ENCODE peak calls at places on chromosomes 16 and 17, in five cellular contexts. M, L, Y, O and C are unnamed samples.

GRCh38 chr17:27473748-27474609 is 17.7 kb downstream of the KSR1 start:
- DNase-seq in L (peak; percentile 96), M (peak; percentile 96), O (no peak), Y (no peak), C (peak; percentile 74)

GRCh38 chr16:22624038-22624656 is 113.5 kb downstream of the NPIPB5 start:
- DNase-seq in M (no peak), L (no peak), Y (no peak), O (no peak), C (no peak)

GRCh38 chr17:74296548-74296936 is 22.5 kb downstream of the DNAI2 start:
- DNase-seq in L (peak; percentile 88), Y (peak; percentile 65), O (peak; percentile 74), M (peak; percentile 96), C (peak; percentile 72)

GRCh38 chr16:79768594-79768993 is 168.1 kb upstream of the MAF start:
- DNase-seq in L (peak; percentile 38), O (no peak), Y (no peak), M (no peak), C (no peak)

GRCh38 chr17:43917348-43918025 is 10.2 kb upstream of the MPP2 start:
- DNase-seq in Y (no peak), O (no peak), M (peak; percentile 65), L (peak; percentile 54), C (peak; percentile 70)

GRCh38 chr17:6104956-6105355 is 34.8 kb downstream of the WSCD1 start:
- DNase-seq in M (no peak), L (no peak), Y (no peak), O (no peak), C (no peak)

GRCh38 chr17:67605259-67605912 is 112.3 kb upstream of the NOL11 start:
- DNase-seq in L (no peak), O (peak; percentile 75), Y (no peak), M (no peak), C (peak; percentile 38)

GRCh38 chr17:3818786-3819185 is 17.8 kb upstream of the ITGAE start:
- DNase-seq in O (no peak), M (no peak), Y (peak; percentile 29), L (no peak), C (no peak)

GRCh38 chr17:63402808-63403207 is 43.3 kb downstream of the CYB561 start:
- DNase-seq in M (no peak), O (no peak), L (no peak), Y (no peak), C (no peak)

GRCh38 chr17:44204453-44204882 is 4.8 kb upstream of the ATXN7L3 start:
- DNase-seq in Y (no peak), L (no peak), M (peak; percentile 80), O (no peak), C (no peak)

GRCh38 chr17:59558953-59559352 is 6.5 kb upstream of the DHX40 start:
- DNase-seq in Y (peak; percentile 17), O (no peak), L (no peak), M (no peak), C (no peak)

GRCh38 chr17:16987001-16987829 is 15.3 kb upstream of the TNFRSF13B start:
- DNase-seq in M (no peak), L (no peak), O (no peak), Y (no peak), C (no peak)

GRCh38 chr17:43483674-43484551 is at the start of gene DHX8:
- DNase-seq in L (peak; percentile 98), O (peak; percentile 99), Y (peak; percentile 100), M (peak; percentile 97), C (peak; percentile 99)

GRCh38 chr16:24539850-24540484 is 601 bp downstream of the RBBP6 start:
- DNase-seq in Y (no peak), M (peak; percentile 58), L (peak; percentile 67), O (peak; percentile 76), C (peak; percentile 79)

GRCh38 chr17:80254396-80255241 is 6.0 kb upstream of the RNF213 start:
- DNase-seq in Y (peak; percentile 88), O (no peak), L (peak; percentile 96), M (peak; percentile 93), C (peak; percentile 70)

GRCh38 chr16:58678716-58679115 is 5.9 kb downstream of the SLC38A7 start:
- DNase-seq in Y (no peak), L (peak; percentile 78), O (no peak), M (no peak), C (no peak)

GRCh38 chr16:89923640-89924297 is 627 bp downstream of the TUBB3 start:
- DNase-seq in M (no peak), L (no peak), O (peak; percentile 46), Y (peak; percentile 56), C (no peak)

GRCh38 chr17:55433629-55434422 is 12.2 kb upstream of the MMD start:
- DNase-seq in O (no peak), M (no peak), L (no peak), Y (peak; percentile 99), C (no peak)

GRCh38 chr17:29154516-29155234 is 25.5 kb downstream of the MYO18A start:
- DNase-seq in Y (no peak), O (no peak), M (no peak), L (no peak), C (peak; percentile 54)

GRCh38 chr17:56801506-56802178 is 32.1 kb downstream of the C17orf67 start:
- DNase-seq in M (no peak), L (no peak), Y (no peak), O (no peak), C (no peak)

GRCh38 chr17:59328534-59329095 is 2.8 kb upstream of the YPEL2 start:
- DNase-seq in M (no peak), L (no peak), O (no peak), Y (no peak), C (no peak)

GRCh38 chr17:17725853-17726720 is 44.8 kb downstream of the RAI1 start:
- DNase-seq in M (no peak), L (no peak), O (no peak), Y (no peak), C (no peak)

GRCh38 chr17:80242505-80242904 is 18.1 kb upstream of the RNF213 start:
- DNase-seq in L (no peak), Y (no peak), O (no peak), M (no peak), C (peak; percentile 25)

GRCh38 chr16:4263504-4264436 is 9.1 kb downstream of the TFAP4 start:
- DNase-seq in M (peak; percentile 89), L (no peak), O (peak; percentile 95), Y (peak; percentile 47), C (peak; percentile 76)

GRCh38 chr16:83898463-83899271 is at the start of gene MLYCD:
- DNase-seq in O (peak; percentile 92), Y (peak; percentile 76), L (peak; percentile 89), M (peak; percentile 87), C (peak; percentile 92)

GRCh38 chr17:35257080-35257701 is 14.3 kb downstream of the SLFN5 start:
- DNase-seq in L (peak; percentile 77), O (no peak), M (no peak), Y (peak; percentile 7), C (no peak)

DNA sequence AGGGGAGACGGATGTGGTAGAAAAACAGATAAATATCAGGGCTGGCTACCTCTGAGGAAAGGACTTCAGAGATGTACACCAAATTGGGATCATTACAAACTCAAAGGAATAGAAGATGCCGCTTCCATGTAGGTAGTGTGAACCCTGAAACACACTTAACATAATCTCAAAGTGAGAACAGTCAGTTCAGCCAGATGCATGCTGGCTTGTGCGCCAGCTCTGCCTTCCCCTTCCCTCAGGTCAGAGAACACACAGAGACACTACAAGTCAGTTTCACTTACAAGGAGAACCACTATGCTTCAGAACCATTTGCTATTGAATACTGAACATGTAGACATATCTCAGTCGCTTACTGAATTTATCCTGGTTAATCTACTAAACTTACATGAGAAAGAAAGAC is 176.0 kb upstream of the AXIN2 start:
- DNase-seq in Y (no peak), M (no peak), L (no peak), O (no peak), C (no peak)
- TF ChIP-seq POLR2A in Y (no peak), M (no peak), L (no peak), O (no peak), C (no peak)

DNA sequence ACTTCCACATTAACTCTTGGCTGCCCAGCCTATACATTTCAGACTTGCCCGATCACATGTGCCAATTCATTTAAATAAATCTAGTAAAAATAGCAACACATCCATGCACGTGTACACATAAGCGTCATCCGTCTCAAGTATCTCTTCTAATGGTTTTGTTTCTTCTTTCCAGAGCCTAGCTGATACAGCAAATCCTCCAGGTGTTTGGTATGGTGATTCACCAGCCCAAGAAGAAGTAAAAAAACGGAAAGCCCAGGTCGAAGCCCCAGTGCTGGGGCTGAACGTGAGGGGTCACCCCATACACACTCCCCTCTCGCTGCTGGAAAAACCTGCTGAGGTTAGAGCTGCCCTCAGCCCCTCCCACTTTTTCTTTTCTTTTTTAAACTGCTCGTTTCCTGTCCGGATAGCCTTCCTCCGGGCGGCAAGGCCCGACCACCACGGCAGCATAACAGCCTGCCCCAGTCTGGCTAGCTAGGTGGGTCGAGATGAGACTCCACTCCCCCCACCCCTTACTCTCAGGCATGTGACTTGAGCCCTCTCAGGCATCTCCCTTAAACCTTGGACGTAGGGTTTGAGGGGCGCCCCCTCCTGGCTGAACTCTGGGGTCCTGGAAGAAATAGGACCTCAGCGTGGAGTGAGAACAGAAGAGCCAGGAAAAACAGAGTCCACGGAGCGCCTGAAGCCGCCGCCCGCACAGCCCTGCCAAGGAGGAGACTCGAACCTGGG is 13.9 kb upstream of the OR1F1 start:
- DNase-seq in L (no peak), Y (peak; percentile 65), M (peak; percentile 87), O (no peak), C (no peak)
- H3K4me3 ChIP-seq in L (no peak overlapping the region), Y (peak overlapping the region; percentile 71), M (peak overlapping the region; percentile 51), O (no peak overlapping the region), C (no peak overlapping the region)

GRCh38 chr16:12485425-12485824 is 318.3 kb downstream of the CPPED1 start:
- DNase-seq in M (no peak), O (no peak), Y (no peak), L (no peak), C (no peak)

GRCh38 chr16:12486386-12486785 is 317.3 kb downstream of the CPPED1 start:
- DNase-seq in L (no peak), O (no peak), Y (no peak), M (no peak), C (no peak)

GRCh38 chr16:12489362-12489761 is 314.3 kb downstream of the CPPED1 start:
- DNase-seq in Y (no peak), L (no peak), M (no peak), O (no peak), C (no peak)

GRCh38 chr16:12484987-12485386 is 318.7 kb downstream of the CPPED1 start:
- DNase-seq in Y (no peak), M (no peak), O (no peak), L (peak; percentile 95), C (no peak)

GRCh38 chr16:12488371-12488770 is 315.3 kb downstream of the CPPED1 start:
- DNase-seq in Y (no peak), O (no peak), M (no peak), L (no peak), C (no peak)
- H3K27ac ChIP-seq in Y (no peak overlapping the region), O (no peak overlapping the region), M (no peak overlapping the region), L (no peak overlapping the region), C (no peak overlapping the region)

DNA sequence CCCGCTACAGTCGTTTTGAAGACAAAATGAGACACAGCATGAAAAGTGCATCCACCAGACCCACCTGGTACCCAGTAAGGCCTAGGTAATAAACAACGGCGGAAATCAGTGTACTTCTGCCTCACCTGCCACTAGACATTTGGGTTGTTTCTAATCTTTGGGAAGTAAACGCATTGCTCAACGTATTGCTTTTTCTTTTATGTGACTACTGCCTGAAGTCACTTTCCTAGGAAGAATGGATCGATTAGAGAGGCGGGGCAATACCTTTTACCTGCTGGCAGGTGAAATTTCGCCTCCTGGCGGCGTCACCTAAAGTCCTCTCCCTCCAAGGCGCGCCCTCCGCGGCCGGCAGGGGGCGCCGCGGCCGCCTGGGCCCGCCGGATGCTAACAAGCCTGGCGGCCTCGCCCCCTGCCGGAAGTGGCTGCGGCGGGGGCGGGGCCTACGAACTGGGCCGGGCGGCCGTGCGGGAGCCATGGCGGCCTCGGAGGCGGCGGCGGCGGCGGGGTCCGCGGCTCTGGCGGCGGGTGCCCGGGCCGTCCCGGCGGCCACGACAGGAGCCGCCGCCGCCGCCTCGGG is at the start of gene ATMIN:
- DNase-seq in O (peak; percentile 88), L (peak; percentile 89), M (peak; percentile 94), Y (peak; percentile 83), C (peak; percentile 93)
- TF ChIP-seq POLR2A in O (peak; percentile 23), L (peak; percentile 90), M (no peak), Y (no peak), C (peak; percentile 54)

GRCh38 chr16:55508271-55508921 is 476 bp upstream of the LPCAT2 start:
- DNase-seq in L (no peak), O (no peak), M (no peak), Y (no peak), C (no peak)
- H3K4me3 ChIP-seq in L (no peak overlapping the region), O (peak overlapping the region; percentile 68), M (peak overlapping the region; percentile 64), Y (peak overlapping the region; percentile 88), C (peak overlapping the region; percentile 64)